ENCODE peak calls at places on chromosomes 6 and 20, in ten cellular contexts. L is esophagus squamous epithelium, K is testis, A is endothelial cell of umbilical vein, I is Peyer's patch, Q is adrenal gland, U is A549, M is suprapubic skin, H is uterus, R is IMR-90. X is an unnamed sample.
A peak's percentile ranks its signal among the peaks of the same experiment; 100 is the strongest.

GRCh38 chr6:137123078-137123477 is 50.4 kb downstream of the IL22RA2 start:
- DNase-seq in L (no peak), K (no peak), A (no peak), I (no peak), Q (no peak), U (no peak), M (no peak), H (no peak), R (no peak), X (no peak)

GRCh38 chr6:7909323-7910276 is 988 bp downstream of the TXNDC5 start:
- DNase-seq in L (no peak), K (no peak), A (peak; percentile 84), I (peak; percentile 86), Q (peak; percentile 74), U (peak; percentile 49), M (peak; percentile 76), H (peak; percentile 42), R (peak; percentile 27), X (peak; percentile 69)

GRCh38 chr20:24543741-24544140 is 74.3 kb downstream of the SYNDIG1 start:
- DNase-seq in L (no peak), K (no peak), A (no peak), I (no peak), Q (no peak), U (no peak), M (no peak), H (no peak), R (no peak), X (no peak)

GRCh38 chr6:45491874-45492273 is 114.1 kb upstream of the SUPT3H start:
- DNase-seq in L (no peak), K (no peak), A (no peak), I (no peak), Q (no peak), U (no peak), M (no peak), H (no peak), R (no peak), X (no peak)

GRCh38 chr6:119370063-119370462 is 20.5 kb upstream of the MAN1A1 start:
- DNase-seq in L (no peak), K (no peak), A (no peak), I (no peak), Q (no peak), U (no peak), M (no peak), H (no peak), R (no peak), X (no peak)

GRCh38 chr20:25195962-25196700 is 619 bp downstream of the ENTPD6 start:
- DNase-seq in L (no peak), K (peak; percentile 52), A (no peak), I (peak; percentile 87), Q (peak; percentile 37), U (peak; percentile 29), M (peak; percentile 80), H (no peak), R (peak; percentile 5), X (no peak)

GRCh38 chr20:49677777-49678758 is 35.6 kb downstream of the B4GALT5 start:
- DNase-seq in L (no peak), K (no peak), A (no peak), I (no peak), Q (no peak), U (no peak), M (no peak), H (no peak), R (no peak), X (no peak)

GRCh38 chr20:52246366-52246765 is 54.8 kb upstream of the ZFP64 start:
- DNase-seq in L (no peak), K (no peak), A (no peak), I (no peak), Q (no peak), U (no peak), M (no peak), H (no peak), R (no peak), X (no peak)

GRCh38 chr6:38831865-38832264 is 116.8 kb downstream of the DNAH8 start:
- DNase-seq in L (no peak), K (no peak), A (no peak), I (no peak), Q (no peak), U (no peak), M (no peak), H (no peak), R (no peak), X (no peak)

GRCh38 chr6:134590449-134590848 is 272.5 kb upstream of the SGK1 start:
- DNase-seq in L (no peak), K (no peak), A (no peak), I (no peak), Q (no peak), U (no peak), M (no peak), H (no peak), R (peak; percentile 68), X (no peak)

GRCh38 chr20:6122111-6122872 is 538 bp downstream of the FERMT1 start:
- DNase-seq in L (no peak), K (peak; percentile 35), A (peak; percentile 28), I (no peak), Q (no peak), U (peak; percentile 44), M (no peak), H (no peak), R (peak; percentile 45), X (no peak)

GRCh38 chr6:48817714-48818113 is 645.3 kb downstream of the MMUT start:
- DNase-seq in L (no peak), K (no peak), A (no peak), I (no peak), Q (no peak), U (no peak), M (no peak), H (no peak), R (peak; percentile 21), X (no peak)

GRCh38 chr6:136723780-136724179 is 68.5 kb downstream of the MAP3K5 start:
- DNase-seq in L (no peak), K (no peak), A (peak; percentile 67), I (no peak), Q (no peak), U (no peak), M (no peak), H (no peak), R (no peak), X (no peak)

DNA sequence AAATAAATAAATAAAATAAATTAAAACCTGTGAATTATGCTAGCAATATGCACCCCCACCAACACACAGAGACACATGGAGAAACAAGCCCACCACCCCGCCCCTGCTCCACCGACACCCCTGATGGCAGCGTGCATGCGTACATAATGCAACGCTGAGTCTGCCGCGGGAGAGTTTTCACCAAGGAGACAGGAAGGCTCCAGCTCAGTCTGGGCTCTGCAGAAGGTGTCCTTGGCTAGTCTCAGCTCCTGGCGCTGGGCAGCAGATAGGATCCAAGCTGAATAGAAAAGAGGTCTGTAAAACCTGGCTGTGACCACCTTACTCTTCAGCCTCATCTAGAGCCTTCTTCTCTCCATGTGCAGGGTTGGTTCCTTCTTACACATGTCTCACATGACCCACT is 26.5 kb upstream of the HECA start:
- DNase-seq in L (no peak), K (peak; percentile 70), A (no peak), I (no peak), Q (peak; percentile 56), U (no peak), M (no peak), H (no peak), R (no peak), X (no peak)
- TF ChIP-seq POLR2A in L (no peak), K (no peak), A (no peak), I (no peak), Q (no peak), U (no peak), M (no peak), H (no peak), R (no peak), X (no peak)

DNA sequence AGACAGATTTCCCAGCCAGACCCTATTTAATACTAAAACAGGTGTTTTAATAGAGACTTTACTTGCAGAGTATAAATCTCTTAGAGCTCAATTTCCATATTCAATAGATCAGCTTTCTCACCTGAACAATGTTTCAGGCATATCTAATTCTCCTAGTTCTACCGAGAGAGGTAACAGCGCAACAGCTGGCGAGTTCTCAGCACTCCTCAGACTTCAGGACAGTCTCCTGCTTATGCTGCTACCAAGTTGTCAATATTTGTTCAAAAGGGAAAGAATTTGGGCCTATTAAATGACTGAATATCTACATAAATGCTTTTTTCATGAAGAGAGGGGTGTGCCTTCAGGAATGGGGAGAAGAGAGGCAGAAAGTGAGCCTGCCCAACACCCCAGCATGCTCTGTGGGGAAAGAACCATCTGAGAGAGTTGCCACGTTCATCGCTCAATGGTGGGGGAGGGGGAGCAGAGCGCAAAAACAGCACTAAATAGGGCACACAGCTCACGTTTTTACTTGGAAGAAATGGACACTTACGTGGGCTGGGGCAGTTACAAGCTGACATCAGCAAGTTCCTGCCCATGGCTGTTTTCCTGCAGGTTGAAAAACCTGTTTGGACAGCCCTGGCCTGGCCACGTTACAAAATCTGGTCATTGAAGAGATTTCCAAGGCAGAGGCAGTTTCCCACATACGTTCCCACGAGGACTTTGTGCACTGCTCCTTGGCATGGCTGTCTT is 38.0 kb downstream of the EZR start:
- DNase-seq in L (no peak), K (no peak), A (no peak), I (no peak), Q (no peak), U (no peak), M (no peak), H (no peak), R (no peak), X (no peak)
- H3K4me1 ChIP-seq in L (peaks cover 6% of the 10 kb centered on the region), K (no peaks in the 10 kb centered on the region), A (peaks cover 12% of the 10 kb centered on the region), I (no peaks in the 10 kb centered on the region), Q (no peaks in the 10 kb centered on the region), U (peaks cover 11% of the 10 kb centered on the region), M (peaks cover 23% of the 10 kb centered on the region), H (no peaks in the 10 kb centered on the region), R (peaks cover 2% of the 10 kb centered on the region), X (no peaks in the 10 kb centered on the region)

GRCh38 chr6:155325700-155326516 is 11.6 kb upstream of the TFB1M start:
- DNase-seq in L (no peak), K (no peak), A (no peak), I (no peak), Q (no peak), U (no peak), M (no peak), H (no peak), R (no peak), X (no peak)
- TF ChIP-seq POLR2A in L (no peak), K (no peak), A (no peak), I (no peak), Q (no peak), U (no peak), M (no peak), H (no peak), R (no peak), X (no peak)

GRCh38 chr6:15472626-15473025 is 190.2 kb downstream of the DTNBP1 start:
- DNase-seq in L (no peak), K (no peak), A (no peak), I (no peak), Q (no peak), U (no peak), M (no peak), H (no peak), R (no peak), X (no peak)

GRCh38 chr6:15474196-15474595 is 188.6 kb downstream of the DTNBP1 start:
- DNase-seq in L (no peak), K (no peak), A (no peak), I (no peak), Q (no peak), U (no peak), M (no peak), H (no peak), R (peak; percentile 70), X (no peak)

GRCh38 chr6:15473741-15474161 is 189.1 kb downstream of the DTNBP1 start:
- DNase-seq in L (no peak), K (peak; percentile 31), A (peak; percentile 62), I (no peak), Q (peak; percentile 42), U (no peak), M (no peak), H (no peak), R (peak; percentile 88), X (peak; percentile 50)

GRCh38 chr6:15475261-15475660 is 187.6 kb downstream of the DTNBP1 start:
- DNase-seq in L (no peak), K (no peak), A (no peak), I (no peak), Q (no peak), U (no peak), M (no peak), H (no peak), R (no peak), X (no peak)

GRCh38 chr6:15473174-15473573 is 189.7 kb downstream of the DTNBP1 start:
- DNase-seq in L (no peak), K (no peak), A (no peak), I (no peak), Q (no peak), U (no peak), M (no peak), H (no peak), R (no peak), X (no peak)
- H3K4me1 ChIP-seq in L (no peaks in the 10 kb centered on the region), K (peaks cover 11% of the 10 kb centered on the region), A (peaks cover 7% of the 10 kb centered on the region), I (no peaks in the 10 kb centered on the region), Q (peaks cover 29% of the 10 kb centered on the region), U (no peaks in the 10 kb centered on the region), M (peaks cover 17% of the 10 kb centered on the region), H (no peaks in the 10 kb centered on the region), R (peaks cover 31% of the 10 kb centered on the region), X (peaks cover 49% of the 10 kb centered on the region)

X was measured in heart left ventricle.